ENCODE peak calls at places on chromosomes 7 and 10, in six cellular contexts. P is sigmoid colon; V is naive thymus-derived CD4-positive, alpha-beta T cell; R is uterus; I is CD8-positive, alpha-beta T cell; W is ovary. T is an unnamed sample. For H3K4me1, the result is how much of the 10 kb centered on the place peaks cover.

GRCh38 chr7:88106430-88106829 is 113.4 kb downstream of the SRI start:
- DNase-seq in P (no peak), V (no peak), R (no peak), I (no peak), W (no peak), T (no peak)

GRCh38 chr7:103989200-103989784 is at the start of gene RELN:
- DNase-seq in P (no peak), V (no peak), R (no peak), I (no peak), W (peak), T (no peak)

GRCh38 chr10:85826377-85826776 is 540.2 kb downstream of the GRID1 start:
- DNase-seq in P (no peak), V (no peak), R (no peak), I (no peak), W (no peak), T (no peak)

GRCh38 chr7:123308552-123308951 is 108.8 kb upstream of the SLC13A1 start:
- DNase-seq in P (no peak), V (no peak), R (no peak), I (no peak), W (no peak), T (no peak)

GRCh38 chr10:113476673-113477072 is 76.2 kb upstream of the HABP2 start:
- DNase-seq in P (no peak), V (no peak), R (no peak), I (no peak), W (no peak), T (no peak)

GRCh38 chr7:157552295-157552993 is 215.6 kb downstream of the DNAJB6 start:
- DNase-seq in P (no peak), V (no peak), R (no peak), I (no peak), W (peak), T (no peak)

GRCh38 chr7:75642810-75643486 is 95.8 kb downstream of the HIP1 start:
- DNase-seq in P (no peak), V (peak), R (no peak), I (peak), W (no peak), T (no peak)

GRCh38 chr7:6442114-6442513 is 5.6 kb downstream of the DAGLB start:
- DNase-seq in P (no peak), V (no peak), R (no peak), I (no peak), W (no peak), T (no peak)

GRCh38 chr7:139774376-139774775 is 3.4 kb downstream of the HIPK2 start:
- DNase-seq in P (no peak), V (no peak), R (no peak), I (no peak), W (no peak), T (no peak)

GRCh38 chr7:66152538-66153191 is 38.0 kb downstream of the CRCP start:
- DNase-seq in P (no peak), V (no peak), R (no peak), I (no peak), W (no peak), T (no peak)

GRCh38 chr10:121771957-121772356 is 155.9 kb downstream of the ATE1 start:
- DNase-seq in P (no peak), V (no peak), R (no peak), I (no peak), W (no peak), T (no peak)

GRCh38 chr10:22765660-22766547 is 51.5 kb upstream of the PIP4K2A start:
- DNase-seq in P (no peak), V (no peak), R (no peak), I (no peak), W (no peak), T (no peak)

GRCh38 chr10:92064506-92064905 is 140.9 kb downstream of the BTAF1 start:
- DNase-seq in P (no peak), V (no peak), R (no peak), I (no peak), W (no peak), T (no peak)

GRCh38 chr10:69092959-69093850 is 5.3 kb downstream of the SRGN start:
- DNase-seq in P (peak), V (peak), R (peak), I (peak), W (peak), T (peak)

GRCh38 chr7:75798770-75799169 is 14.8 kb downstream of the CCL24 start:
- DNase-seq in P (no peak), V (no peak), R (no peak), I (no peak), W (no peak), T (no peak)

GRCh38 chr10:132223156-132223590 is 36.4 kb downstream of the DPYSL4 start:
- DNase-seq in P (peak), V (peak), R (peak), I (peak), W (peak), T (peak)

GRCh38 chr7:13240349-13240748 is 552.9 kb downstream of the ARL4A start:
- DNase-seq in P (no peak), V (no peak), R (no peak), I (no peak), W (no peak), T (no peak)

GRCh38 chr7:1096156-1097119 is 8.5 kb downstream of the GPER1 start:
- DNase-seq in P (no peak), V (no peak), R (peak), I (no peak), W (no peak), T (no peak)

GRCh38 chr7:48154792-48155413 is 16.4 kb upstream of the ABCA13 start:
- DNase-seq in P (no peak), V (peak), R (no peak), I (peak), W (no peak), T (no peak)

GRCh38 chr10:36880898-36881297 is 244.5 kb upstream of the ANKRD30A start:
- DNase-seq in P (no peak), V (no peak), R (no peak), I (no peak), W (no peak), T (no peak)

GRCh38 chr10:62735464-62736188 is 68.9 kb upstream of the ADO start:
- DNase-seq in P (no peak), V (no peak), R (no peak), I (no peak), W (no peak), T (no peak)

GRCh38 chr7:133829336-133829897 is 297.7 kb upstream of the LRGUK start:
- DNase-seq in P (no peak), V (no peak), R (no peak), I (no peak), W (no peak), T (no peak)

GRCh38 chr7:137932881-137933269 is 69.0 kb downstream of the CREB3L2 start:
- DNase-seq in P (no peak), V (no peak), R (no peak), I (no peak), W (no peak), T (no peak)

GRCh38 chr7:22884911-22885823 is 62.5 kb upstream of the TOMM7 start:
- DNase-seq in P (no peak), V (peak), R (no peak), I (no peak), W (no peak), T (no peak)

GRCh38 chr10:69337312-69338132 is 59.2 kb downstream of the HK1 start:
- DNase-seq in P (no peak), V (no peak), R (no peak), I (no peak), W (no peak), T (peak)

GRCh38 chr10:129968937-129969527 is 5.0 kb upstream of the EBF3 start:
- DNase-seq in P (peak), V (no peak), R (no peak), I (no peak), W (peak), T (no peak)

GRCh38 chr7:115980175-115980574 is 50.4 kb downstream of the TFEC start:
- DNase-seq in P (no peak), V (no peak), R (no peak), I (no peak), W (no peak), T (no peak)

GRCh38 chr7:105638942-105639495 is 57.7 kb upstream of the EFCAB10 start:
- DNase-seq in P (peak), V (no peak), R (no peak), I (no peak), W (no peak), T (no peak)

GRCh38 chr10:121574519-121575170 is 23.6 kb downstream of the FGFR2 start:
- DNase-seq in P (no peak), V (no peak), R (no peak), I (no peak), W (no peak), T (no peak)

GRCh38 chr7:44213872-44214595 is 13.3 kb downstream of the YKT6 start:
- DNase-seq in P (peak), V (no peak), R (no peak), I (no peak), W (peak), T (no peak)

GRCh38 chr7:155647302-155647701 is 2.8 kb downstream of the RBM33 start:
- DNase-seq in P (no peak), V (no peak), R (no peak), I (no peak), W (no peak), T (no peak)

GRCh38 chr7:158164101-158165095 is 423.2 kb downstream of the PTPRN2 start:
- DNase-seq in P (no peak), V (no peak), R (no peak), I (no peak), W (no peak), T (no peak)

GRCh38 chr10:112243713-112244112 is 39.5 kb upstream of the TECTB start:
- DNase-seq in P (no peak), V (no peak), R (no peak), I (no peak), W (no peak), T (no peak)

GRCh38 chr7:26685636-26686035 is 178.8 kb downstream of the SKAP2 start:
- DNase-seq in P (no peak), V (no peak), R (no peak), I (no peak), W (no peak), T (no peak)

GRCh38 chr10:99534939-99535763 is 2.4 kb downstream of the NKX2-3 start:
- DNase-seq in P (peak), V (no peak), R (no peak), I (no peak), W (no peak), T (no peak)

GRCh38 chr10:99536400-99537254 is 3.9 kb downstream of the NKX2-3 start:
- DNase-seq in P (peak), V (no peak), R (no peak), I (no peak), W (no peak), T (no peak)

GRCh38 chr10:99534456-99534938 is 1.8 kb downstream of the NKX2-3 start:
- DNase-seq in P (no peak), V (no peak), R (no peak), I (no peak), W (no peak), T (no peak)

GRCh38 chr10:99537381-99538286 is 4.9 kb downstream of the NKX2-3 start:
- DNase-seq in P (peak), V (no peak), R (no peak), I (no peak), W (no peak), T (no peak)

DNA sequence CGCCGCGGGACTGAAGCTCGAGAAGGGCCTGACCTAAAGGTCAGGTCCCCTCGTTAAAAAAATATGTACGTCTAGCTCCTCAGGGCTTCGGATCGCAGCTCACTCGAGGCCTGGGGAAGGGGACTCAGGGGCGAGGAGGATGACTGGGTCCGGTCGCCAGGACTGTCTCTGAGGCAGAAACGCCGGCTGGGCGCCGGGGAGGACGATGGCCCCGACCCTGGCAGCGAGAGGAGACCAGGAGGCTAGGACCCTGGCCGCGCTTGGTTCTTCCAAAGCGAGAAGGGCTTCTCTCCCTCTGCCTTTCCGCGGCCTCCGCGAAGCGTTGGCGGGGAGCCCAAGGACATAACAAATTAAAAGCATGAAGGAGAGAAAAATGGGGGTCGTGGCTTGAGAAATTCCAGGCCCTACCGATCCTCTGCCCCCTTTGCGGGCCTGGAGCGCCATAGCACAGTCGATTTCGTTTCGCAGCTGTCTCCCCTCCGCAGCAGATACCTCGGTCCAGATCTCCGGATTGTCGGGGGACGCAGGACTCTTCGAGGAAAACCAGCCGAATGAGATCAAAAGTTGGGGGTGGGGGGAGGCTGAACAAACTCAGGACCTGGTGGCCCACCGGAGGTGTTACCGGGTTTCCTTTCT is 3.1 kb downstream of the NKX2-3 start:
- DNase-seq in P (peak), V (no peak), R (no peak), I (no peak), W (no peak), T (no peak)
- H3K4me1 ChIP-seq in P (under half), V (under half), R (under half), I (under half), W (under half), T (half or more)

DNA sequence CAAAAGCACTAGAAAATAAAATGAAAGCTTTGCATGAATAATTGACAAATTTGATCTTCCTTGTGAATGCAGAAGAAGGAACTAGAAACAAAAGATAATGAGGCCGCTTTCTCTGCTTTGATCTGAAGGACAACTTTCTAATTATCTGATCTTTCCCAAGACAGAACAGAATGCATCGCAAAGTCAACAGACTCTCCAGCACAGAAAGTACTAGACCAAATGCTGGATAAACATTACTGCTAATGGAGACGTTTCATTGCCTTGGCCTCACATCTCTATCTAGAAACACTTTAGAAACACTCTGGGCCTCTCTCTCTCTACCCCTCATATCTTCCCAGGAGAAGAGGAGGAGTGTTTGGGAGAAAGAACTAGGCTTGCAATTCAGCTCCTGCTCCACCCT is 76.4 kb downstream of the LRRC17 start:
- DNase-seq in P (no peak), V (no peak), R (no peak), I (no peak), W (no peak), T (no peak)
- H3K4me1 ChIP-seq in P (under half), V (under half), R (under half), I (under half), W (under half), T (under half)

GRCh38 chr10:119406888-119407777 is 135.4 kb downstream of the RGS10 start:
- DNase-seq in P (no peak), V (no peak), R (no peak), I (no peak), W (no peak), T (no peak)
- H3K4me1 ChIP-seq in P (under half), V (under half), R (under half), I (under half), W (under half), T (half or more)

DNA sequence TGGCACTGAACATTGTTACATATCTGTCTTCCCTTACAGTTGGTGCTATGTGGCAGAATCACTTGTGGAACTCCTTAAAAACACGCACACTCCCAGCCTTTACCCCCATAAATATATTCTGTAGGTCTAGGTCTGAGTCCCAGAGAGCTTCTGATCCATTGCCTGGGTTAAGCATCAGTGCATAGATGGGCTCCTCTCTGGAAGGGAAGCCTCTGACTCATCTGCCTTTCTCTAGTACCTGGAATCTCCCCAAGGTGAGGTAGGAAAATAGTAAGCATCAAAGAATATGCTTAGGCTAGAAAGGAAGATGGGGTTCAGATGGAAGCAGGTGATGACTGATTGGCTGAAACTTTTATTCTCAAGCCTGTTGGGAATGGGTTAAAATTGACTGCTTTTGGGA is 26.1 kb downstream of the PROSER2 start:
- DNase-seq in P (no peak), V (no peak), R (no peak), I (no peak), W (no peak), T (no peak)
- H3K4me1 ChIP-seq in P (under half), V (under half), R (under half), I (under half), W (under half), T (under half)

T was measured in left ventricle myocardium inferior.